ENCODE peak calls at places on chromosomes 2 and 18, in five cellular contexts. Z is kidney epithelial cell, Q is kidney, V is ELR, K is fibroblast of lung. H is an unnamed sample.

GRCh38 chr2:42369551-42370229 is 8.7 kb upstream of the COX7A2L start:
- DNase-seq in Z (peak), Q (no peak), V (no peak), K (no peak), H (no peak)

GRCh38 chr2:133431289-133431688 is 137.0 kb downstream of the NCKAP5 start:
- DNase-seq in Z (no peak), Q (no peak), V (peak), K (peak), H (no peak)

GRCh38 chr2:120109186-120110061 is 96.5 kb downstream of the EPB41L5 start:
- DNase-seq in Z (no peak), Q (no peak), V (peak), K (peak), H (peak)

GRCh38 chr2:73852020-73852419 is 23.3 kb downstream of the STAMBP start:
- DNase-seq in Z (no peak), Q (no peak), V (peak), K (peak), H (peak)

GRCh38 chr2:70546376-70546775 is 7.2 kb downstream of the TGFA start:
- DNase-seq in Z (no peak), Q (no peak), V (no peak), K (no peak), H (no peak)

GRCh38 chr2:84494070-84494469 is 22.2 kb upstream of the DNAH6 start:
- DNase-seq in Z (no peak), Q (no peak), V (peak), K (peak), H (peak)

GRCh38 chr2:217902281-217903141 is 100.3 kb downstream of the TNS1 start:
- DNase-seq in Z (peak), Q (peak), V (peak), K (peak), H (peak)

GRCh38 chr18:76974345-76974744 is 152.0 kb downstream of the ZNF236 start:
- DNase-seq in Z (no peak), Q (no peak), V (no peak), K (no peak), H (no peak)

GRCh38 chr2:189144700-189145211 is 34.8 kb downstream of the COL5A2 start:
- DNase-seq in Z (no peak), Q (no peak), V (peak), K (peak), H (peak)

GRCh38 chr2:177433402-177433801 is 40.8 kb downstream of the AGPS start:
- DNase-seq in Z (no peak), Q (no peak), V (peak), K (peak), H (no peak)

GRCh38 chr18:9022397-9023170 is 79.9 kb upstream of the NDUFV2 start:
- DNase-seq in Z (no peak), Q (peak), V (peak), K (no peak), H (peak)

GRCh38 chr2:212311807-212312404 is 226.7 kb downstream of the ERBB4 start:
- DNase-seq in Z (no peak), Q (no peak), V (no peak), K (no peak), H (no peak)

GRCh38 chr2:137929504-137929886 is 34.8 kb upstream of the HNMT start:
- DNase-seq in Z (no peak), Q (no peak), V (no peak), K (no peak), H (no peak)

GRCh38 chr2:120693121-120693520 is 42.5 kb upstream of the GLI2 start:
- DNase-seq in Z (no peak), Q (no peak), V (peak), K (peak), H (peak)

GRCh38 chr2:241701155-241701404 is 759 bp upstream of the ING5 start:
- DNase-seq in Z (no peak), Q (no peak), V (peak), K (no peak), H (no peak)

GRCh38 chr2:236856856-236857616 is 228.7 kb upstream of the COPS8 start:
- DNase-seq in Z (no peak), Q (no peak), V (no peak), K (no peak), H (no peak)

GRCh38 chr2:98445708-98446577 is 1.3 kb downstream of the INPP4A start:
- DNase-seq in Z (no peak), Q (no peak), V (peak), K (peak), H (peak)

GRCh38 chr2:44596537-44597320 is 235.0 kb downstream of the CAMKMT start:
- DNase-seq in Z (no peak), Q (no peak), V (no peak), K (no peak), H (no peak)

GRCh38 chr2:159960413-159960812 is 102.0 kb downstream of the PLA2R1 start:
- DNase-seq in Z (peak), Q (no peak), V (peak), K (peak), H (no peak)

GRCh38 chr2:37600735-37601134 is 70.7 kb downstream of the CDC42EP3 start:
- DNase-seq in Z (no peak), Q (no peak), V (no peak), K (no peak), H (no peak)

GRCh38 chr2:8633186-8633734 is 48.6 kb upstream of the ID2 start:
- DNase-seq in Z (no peak), Q (peak), V (no peak), K (no peak), H (no peak)